ENCODE peak calls at places on chromosome 17, in five cellular contexts. C is NCI-H187; G is GM19239; Z is stimulated activated CD4-positive, alpha-beta T cell treated with anti-CD3 and anti-CD28 coated beads, TNF-alpha, amount 100 ng/mL, for 48 hours; S is hepatocyte. H is an unnamed sample.

GRCh38 chr17:61002316-61002736 is 324.7 kb downstream of the BCAS3 start:
- DNase-seq in Z (no peak), C (no peak), S (peak; percentile 63), G (no peak), H (peak; percentile 71)

GRCh38 chr17:40309031-40309937 is at the start of gene RARA:
- DNase-seq in Z (no peak), C (no peak), G (no peak), S (peak; percentile 70), H (peak; percentile 86)

GRCh38 chr17:15340966-15341365 is 431 bp downstream of the TEKT3 start:
- DNase-seq in C (no peak), G (no peak), Z (no peak), S (no peak), H (peak; percentile 39)

GRCh38 chr17:67718325-67718941 is 697 bp downstream of the NOL11 start:
- DNase-seq in G (no peak), S (peak; percentile 51), C (no peak), Z (peak; percentile 16), H (peak; percentile 76)

GRCh38 chr17:44084131-44084538 is 13.6 kb downstream of the G6PC3 start:
- DNase-seq in S (no peak), Z (peak; percentile 58), G (no peak), C (no peak), H (no peak)

GRCh38 chr17:8837438-8838075 is 29.9 kb downstream of the PIK3R6 start:
- DNase-seq in S (no peak), C (no peak), G (no peak), Z (no peak), H (peak; percentile 42)

GRCh38 chr17:63832455-63832854 is 5.0 kb upstream of the FTSJ3 start:
- DNase-seq in S (no peak), C (no peak), G (no peak), Z (no peak), H (no peak)

GRCh38 chr17:6374761-6375312 is 60.1 kb downstream of the AIPL1 start:
- DNase-seq in C (no peak), S (peak; percentile 83), G (no peak), Z (peak; percentile 54), H (peak; percentile 90)

GRCh38 chr17:81869221-81870154 is 1.6 kb downstream of the ARHGDIA start:
- DNase-seq in G (peak; percentile 57), S (peak; percentile 64), C (no peak), Z (no peak), H (peak; percentile 78)

GRCh38 chr17:74755533-74755932 is 7.1 kb downstream of the NHERF1 start:
- DNase-seq in C (no peak), S (no peak), Z (no peak), G (no peak), H (no peak)

GRCh38 chr17:34579979-34580684 is 750 bp downstream of the TMEM132E start:
- DNase-seq in Z (no peak), S (peak; percentile 37), C (no peak), G (no peak), H (peak; percentile 65)

GRCh38 chr17:12680407-12680897 is 14.8 kb downstream of the MYOCD start:
- DNase-seq in C (no peak), Z (no peak), S (no peak), G (no peak), H (no peak)

GRCh38 chr17:60095830-60096229 is 17.1 kb upstream of the HEATR6 start:
- DNase-seq in G (no peak), S (no peak), C (no peak), Z (no peak), H (no peak)

GRCh38 chr17:62587554-62587953 is 39.9 kb upstream of the MRC2 start:
- DNase-seq in G (no peak), Z (no peak), S (no peak), C (no peak), H (no peak)

GRCh38 chr17:19238167-19238505 is 970 bp downstream of the EPN2 start:
- DNase-seq in S (peak; percentile 63), G (no peak), Z (no peak), C (no peak), H (peak; percentile 75)

GRCh38 chr17:71320009-71320796 is 800.6 kb upstream of the SOX9 start:
- DNase-seq in G (no peak), Z (no peak), S (no peak), C (no peak), H (no peak)

GRCh38 chr17:18324140-18325049 is 9.3 kb downstream of the SMCR8 start:
- DNase-seq in C (no peak), G (no peak), Z (no peak), S (no peak), H (no peak)

GRCh38 chr17:61279476-61280145 is 120.0 kb upstream of the TBX2 start:
- DNase-seq in G (no peak), Z (no peak), C (no peak), S (no peak), H (no peak)